ENCODE peak calls at places on chromosome 9, in ten cellular contexts. C is upper lobe of left lung, M is GM20000, S is cardiac muscle cell, A is breast epithelium, V is fibroblast of mammary gland, T is PC-3, X is psoas muscle, Y is body of pancreas, P is MCF 10A. E is an unnamed sample.

GRCh38 chr9:35935755-35936509 is 22.0 kb downstream of the OR2S2 start:
- DNase-seq in A (no peak), V (peak; percentile 40), X (no peak), Y (no peak), M (no peak), P (peak; percentile 43), C (no peak), S (no peak), T (peak; percentile 11), E (peak; percentile 88)

GRCh38 chr9:102867488-102867887 is 127.6 kb upstream of the CYLC2 start:
- DNase-seq in M (no peak), Y (peak; percentile 5), V (peak; percentile 50), T (peak; percentile 57), C (no peak), S (peak; percentile 25), P (peak; percentile 18), X (no peak), A (no peak), E (peak; percentile 64)

GRCh38 chr9:22244141-22245011 is 202.2 kb upstream of the DMRTA1 start:
- DNase-seq in C (no peak), X (no peak), T (peak; percentile 73), V (peak; percentile 65), M (peak; percentile 20), P (peak; percentile 55), A (no peak), Y (peak; percentile 28), S (peak; percentile 65), E (peak; percentile 72)

GRCh38 chr9:73137286-73137899 is 14.3 kb upstream of the ANXA1 start:
- DNase-seq in P (peak; percentile 67), V (peak; percentile 32), T (peak; percentile 68), M (no peak), Y (no peak), X (no peak), A (no peak), C (no peak), S (no peak), E (peak; percentile 54)

GRCh38 chr9:130212543-130213297 is 40.5 kb downstream of the NCS1 start:
- DNase-seq in M (no peak), A (no peak), T (no peak), Y (no peak), C (no peak), V (no peak), P (peak; percentile 27), X (no peak), S (no peak), E (no peak)

GRCh38 chr9:37760416-37761165 is 7.0 kb downstream of the TRMT10B start:
- DNase-seq in C (no peak), Y (no peak), A (no peak), T (peak; percentile 16), X (no peak), S (no peak), V (peak; percentile 85), P (peak; percentile 29), M (no peak), E (peak; percentile 55)

GRCh38 chr9:93231121-93231694 is 47.3 kb downstream of the WNK2 start:
- DNase-seq in S (no peak), T (no peak), Y (peak; percentile 97), A (no peak), P (no peak), M (no peak), X (peak; percentile 44), V (no peak), C (peak; percentile 68), E (no peak)

GRCh38 chr9:109905472-109905871 is 125.5 kb downstream of the PALM2AKAP2 start:
- DNase-seq in Y (no peak), X (no peak), V (no peak), A (no peak), S (no peak), P (no peak), M (no peak), C (no peak), T (no peak), E (no peak)

GRCh38 chr9:80040457-80040856 is 468.7 kb downstream of the TLE4 start:
- DNase-seq in S (peak; percentile 81), C (no peak), Y (no peak), X (no peak), P (no peak), V (no peak), M (no peak), A (no peak), T (no peak), E (no peak)

GRCh38 chr9:121609845-121610637 is 41.4 kb upstream of the DAB2IP start:
- DNase-seq in C (peak; percentile 45), X (peak; percentile 67), M (no peak), Y (peak; percentile 91), V (peak; percentile 65), A (peak; percentile 73), P (peak; percentile 97), S (no peak), T (peak; percentile 93), E (peak; percentile 64)

GRCh38 chr9:111038336-111039202 is at the start of gene LPAR1:
- DNase-seq in Y (peak; percentile 55), P (no peak), T (peak; percentile 32), A (peak; percentile 55), V (peak; percentile 66), M (no peak), C (peak; percentile 27), S (peak; percentile 75), X (peak; percentile 71), E (peak; percentile 78)

GRCh38 chr9:21831841-21832509 is 29.5 kb downstream of the MTAP start:
- DNase-seq in T (peak; percentile 59), A (no peak), S (no peak), C (peak; percentile 58), X (no peak), M (peak; percentile 64), P (peak; percentile 79), V (peak; percentile 91), Y (no peak), E (peak; percentile 93)

GRCh38 chr9:137757139-137757538 is 120.4 kb upstream of the CACNA1B start:
- DNase-seq in C (no peak), M (no peak), Y (peak; percentile 54), X (peak; percentile 68), T (no peak), P (peak; percentile 23), A (peak; percentile 72), V (no peak), S (no peak), E (no peak)

GRCh38 chr9:88773627-88774244 is 217.5 kb upstream of the S1PR3 start:
- DNase-seq in A (no peak), X (no peak), V (peak; percentile 58), T (no peak), M (no peak), Y (no peak), P (peak; percentile 54), C (no peak), S (peak; percentile 23), E (peak; percentile 64)

GRCh38 chr9:131668057-131668438 is 71.8 kb downstream of the RAPGEF1 start:
- DNase-seq in Y (no peak), M (no peak), S (no peak), C (no peak), V (no peak), P (no peak), X (no peak), T (no peak), A (no peak), E (no peak)

GRCh38 chr9:131670247-131670681 is 69.6 kb downstream of the RAPGEF1 start:
- DNase-seq in C (peak; percentile 84), X (no peak), M (no peak), P (no peak), S (no peak), Y (peak; percentile 78), V (no peak), T (no peak), A (no peak), E (no peak)

GRCh38 chr9:131669234-131670172 is 70.4 kb downstream of the RAPGEF1 start:
- DNase-seq in S (no peak), T (no peak), X (no peak), P (no peak), V (no peak), Y (no peak), M (no peak), A (no peak), C (no peak), E (no peak)

GRCh38 chr9:131667576-131667975 is 72.3 kb downstream of the RAPGEF1 start:
- DNase-seq in T (no peak), X (no peak), C (peak; percentile 54), Y (no peak), V (peak; percentile 79), A (no peak), S (no peak), P (no peak), M (peak; percentile 45), E (peak; percentile 35)

GRCh38 chr9:131668439-131669233 is 71.2 kb downstream of the RAPGEF1 start:
- DNase-seq in S (no peak), X (no peak), T (peak; percentile 53), M (peak; percentile 73), A (no peak), V (peak; percentile 84), P (no peak), C (peak; percentile 58), Y (no peak), E (peak; percentile 90)
- TF ChIP-seq CTCF in S (no peak), X (no peak), T (no peak), M (no peak), A (no peak), V (no peak), P (no peak), C (no peak), Y (no peak), E (no peak)

GRCh38 chr9:127347831-127348699 is 48.9 kb upstream of the SLC2A8 start:
- DNase-seq in M (peak; percentile 13), C (no peak), V (peak; percentile 77), T (no peak), S (no peak), A (no peak), P (peak; percentile 38), X (no peak), Y (peak; percentile 28), E (peak; percentile 73)
- TF ChIP-seq CTCF in M (no peak), C (no peak), V (peak; percentile 79), T (no peak), S (peak; percentile 54), A (peak; percentile 39), P (peak; percentile 41), X (peak; percentile 28), Y (peak; percentile 16), E (peak; percentile 76)

GRCh38 chr9:74573792-74574191 is 76.7 kb downstream of the RORB start:
- DNase-seq in P (no peak), A (no peak), Y (no peak), C (no peak), V (peak; percentile 12), X (no peak), T (no peak), M (no peak), S (no peak), E (peak; percentile 22)

GRCh38 chr9:74577956-74578355 is 80.8 kb downstream of the RORB start:
- DNase-seq in A (no peak), Y (no peak), V (peak; percentile 25), S (no peak), C (no peak), P (no peak), X (no peak), M (no peak), T (peak; percentile 1), E (no peak)
- TF ChIP-seq CTCF in A (no peak), Y (no peak), V (peak; percentile 64), S (peak; percentile 50), C (no peak), P (no peak), X (peak; percentile 16), M (no peak), T (peak; percentile 33), E (peak; percentile 60)

DNA sequence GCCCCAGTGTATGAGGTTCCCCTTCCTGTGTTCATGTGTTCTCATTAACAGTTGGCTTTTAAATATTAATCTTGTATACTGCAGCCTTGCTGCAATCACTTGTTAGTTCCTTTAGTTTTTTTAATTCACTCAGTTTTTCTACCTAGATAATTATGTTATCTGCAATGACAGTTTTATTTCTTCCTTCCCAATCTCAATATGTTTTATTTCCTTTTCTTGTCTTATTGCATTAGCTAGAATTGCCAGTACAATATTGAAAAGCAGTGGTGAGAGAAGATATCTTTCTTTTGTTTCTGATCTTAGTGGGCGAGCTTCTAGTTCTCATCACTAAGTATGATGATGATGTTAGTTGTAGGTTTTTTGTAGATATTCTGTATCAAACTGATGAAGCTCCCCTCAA is 232.2 kb downstream of the PBX3 start:
- DNase-seq in M (no peak), C (no peak), V (no peak), A (no peak), T (no peak), S (no peak), X (no peak), Y (no peak), P (no peak), E (no peak)
- TF ChIP-seq CTCF in M (no peak), C (no peak), V (no peak), A (no peak), T (no peak), S (no peak), X (no peak), Y (no peak), P (no peak), E (no peak)

E was measured in astrocyte of the spinal cord.